ENCODE peak calls at places on chromosomes 16 and 17, in eight cellular contexts. One of them, this sample, is unnamed.
A peak's percentile ranks its signal among the peaks of the same experiment; 100 is the strongest.

GRCh38 chr17:58300336-58300735 is 19.6 kb upstream of the MPO start:
- DNase-seq in breast epithelium: no peak
- DNase-seq in SK-N-MC: no peak
- DNase-seq in tibial artery: no peak
- DNase-seq in tibial nerve: no peak
- DNase-seq in heart right ventricle: no peak
- DNase-seq in body of pancreas: no peak
- DNase-seq in ascending aorta: no peak
- DNase-seq in this sample: no peak

GRCh38 chr17:325270-325976 is 27.2 kb downstream of the RPH3AL start:
- DNase-seq in breast epithelium: no peak
- DNase-seq in SK-N-MC: no peak
- DNase-seq in tibial artery: no peak
- DNase-seq in tibial nerve: no peak
- DNase-seq in heart right ventricle: no peak
- DNase-seq in body of pancreas: no peak
- DNase-seq in ascending aorta: no peak
- DNase-seq in this sample: no peak

GRCh38 chr16:79089735-79090284 is 510.7 kb downstream of the MAF start:
- DNase-seq in breast epithelium: no peak
- DNase-seq in SK-N-MC: no peak
- DNase-seq in tibial artery: no peak
- DNase-seq in tibial nerve: no peak
- DNase-seq in heart right ventricle: no peak
- DNase-seq in body of pancreas: no peak
- DNase-seq in ascending aorta: no peak
- DNase-seq in this sample: no peak

GRCh38 chr16:87464691-87465300 is 28.0 kb downstream of the ZCCHC14 start:
- DNase-seq in breast epithelium: no peak
- DNase-seq in SK-N-MC: no peak
- DNase-seq in tibial artery: peak; percentile 93
- DNase-seq in tibial nerve: peak; percentile 81
- DNase-seq in heart right ventricle: peak; percentile 60
- DNase-seq in body of pancreas: peak; percentile 77
- DNase-seq in ascending aorta: peak; percentile 85
- DNase-seq in this sample: no peak

GRCh38 chr17:81921531-81921862 is 3.5 kb upstream of the SIRT7 start:
- DNase-seq in breast epithelium: no peak
- DNase-seq in SK-N-MC: no peak
- DNase-seq in tibial artery: no peak
- DNase-seq in tibial nerve: no peak
- DNase-seq in heart right ventricle: no peak
- DNase-seq in body of pancreas: no peak
- DNase-seq in ascending aorta: no peak
- DNase-seq in this sample: no peak

GRCh38 chr17:42276609-42277341 is 584 bp upstream of the STAT5B start:
- DNase-seq in breast epithelium: no peak
- DNase-seq in SK-N-MC: no peak
- DNase-seq in tibial artery: peak; percentile 86
- DNase-seq in tibial nerve: peak; percentile 71
- DNase-seq in heart right ventricle: peak; percentile 74
- DNase-seq in body of pancreas: peak; percentile 85
- DNase-seq in ascending aorta: no peak
- DNase-seq in this sample: no peak

GRCh38 chr17:32486701-32487459 is at the start of gene CDK5R1:
- DNase-seq in breast epithelium: no peak
- DNase-seq in SK-N-MC: no peak
- DNase-seq in tibial artery: no peak
- DNase-seq in tibial nerve: no peak
- DNase-seq in heart right ventricle: peak; percentile 71
- DNase-seq in body of pancreas: peak; percentile 78
- DNase-seq in ascending aorta: no peak
- DNase-seq in this sample: no peak

GRCh38 chr16:1193143-1193824 is 31.8 kb downstream of the TPSG1 start:
- DNase-seq in breast epithelium: no peak
- DNase-seq in SK-N-MC: no peak
- DNase-seq in tibial artery: no peak
- DNase-seq in tibial nerve: no peak
- DNase-seq in heart right ventricle: no peak
- DNase-seq in body of pancreas: peak; percentile 24
- DNase-seq in ascending aorta: no peak
- DNase-seq in this sample: no peak

GRCh38 chr16:28924399-28924761 is 658 bp downstream of the RABEP2 start:
- DNase-seq in breast epithelium: no peak
- DNase-seq in SK-N-MC: no peak
- DNase-seq in tibial artery: no peak
- DNase-seq in tibial nerve: no peak
- DNase-seq in heart right ventricle: no peak
- DNase-seq in body of pancreas: no peak
- DNase-seq in ascending aorta: no peak
- DNase-seq in this sample: no peak

GRCh38 chr17:74270333-74270732 is 3.7 kb upstream of the DNAI2 start:
- DNase-seq in breast epithelium: no peak
- DNase-seq in SK-N-MC: no peak
- DNase-seq in tibial artery: no peak
- DNase-seq in tibial nerve: no peak
- DNase-seq in heart right ventricle: no peak
- DNase-seq in body of pancreas: no peak
- DNase-seq in ascending aorta: no peak
- DNase-seq in this sample: no peak

GRCh38 chr17:63419949-63420867 is 25.9 kb downstream of the CYB561 start:
- DNase-seq in breast epithelium: no peak
- DNase-seq in SK-N-MC: no peak
- DNase-seq in tibial artery: no peak
- DNase-seq in tibial nerve: no peak
- DNase-seq in heart right ventricle: no peak
- DNase-seq in body of pancreas: no peak
- DNase-seq in ascending aorta: no peak
- DNase-seq in this sample: no peak

GRCh38 chr16:27421961-27422740 is 20.2 kb downstream of the IL21R start:
- DNase-seq in breast epithelium: no peak
- DNase-seq in SK-N-MC: no peak
- DNase-seq in tibial artery: no peak
- DNase-seq in tibial nerve: no peak
- DNase-seq in heart right ventricle: no peak
- DNase-seq in body of pancreas: no peak
- DNase-seq in ascending aorta: no peak
- DNase-seq in this sample: no peak

GRCh38 chr17:45374501-45374900 is 57.7 kb upstream of the MAP3K14 start:
- DNase-seq in breast epithelium: no peak
- DNase-seq in SK-N-MC: no peak
- DNase-seq in tibial artery: no peak
- DNase-seq in tibial nerve: no peak
- DNase-seq in heart right ventricle: no peak
- DNase-seq in body of pancreas: no peak
- DNase-seq in ascending aorta: no peak
- DNase-seq in this sample: no peak

GRCh38 chr16:71645450-71645849 is 19.5 kb downstream of the MARVELD3 start:
- DNase-seq in breast epithelium: no peak
- DNase-seq in SK-N-MC: no peak
- DNase-seq in tibial artery: no peak
- DNase-seq in tibial nerve: no peak
- DNase-seq in heart right ventricle: no peak
- DNase-seq in body of pancreas: peak; percentile 26
- DNase-seq in ascending aorta: no peak
- DNase-seq in this sample: peak; percentile 22

GRCh38 chr17:9368631-9369030 is 207.0 kb downstream of the STX8 start:
- DNase-seq in breast epithelium: no peak
- DNase-seq in SK-N-MC: no peak
- DNase-seq in tibial artery: no peak
- DNase-seq in tibial nerve: no peak
- DNase-seq in heart right ventricle: no peak
- DNase-seq in body of pancreas: no peak
- DNase-seq in ascending aorta: no peak
- DNase-seq in this sample: no peak

GRCh38 chr17:50573866-50574571 is 13.5 kb downstream of the CACNA1G start:
- DNase-seq in breast epithelium: no peak
- DNase-seq in SK-N-MC: no peak
- DNase-seq in tibial artery: no peak
- DNase-seq in tibial nerve: no peak
- DNase-seq in heart right ventricle: no peak
- DNase-seq in body of pancreas: no peak
- DNase-seq in ascending aorta: no peak
- DNase-seq in this sample: no peak

GRCh38 chr17:75604034-75604695 is 16.6 kb downstream of the MYO15B start:
- DNase-seq in breast epithelium: no peak
- DNase-seq in SK-N-MC: no peak
- DNase-seq in tibial artery: no peak
- DNase-seq in tibial nerve: no peak
- DNase-seq in heart right ventricle: no peak
- DNase-seq in body of pancreas: no peak
- DNase-seq in ascending aorta: no peak
- DNase-seq in this sample: no peak
- H3K27ac ChIP-seq in breast epithelium: no peak overlapping the region
- H3K27ac ChIP-seq in SK-N-MC: no peak overlapping the region
- H3K27ac ChIP-seq in tibial artery: no peak overlapping the region
- H3K27ac ChIP-seq in tibial nerve: no peak overlapping the region
- H3K27ac ChIP-seq in heart right ventricle: no peak overlapping the region
- H3K27ac ChIP-seq in body of pancreas: no peak overlapping the region
- H3K27ac ChIP-seq in ascending aorta: no peak overlapping the region
- H3K27ac ChIP-seq in this sample: no peak overlapping the region

DNA sequence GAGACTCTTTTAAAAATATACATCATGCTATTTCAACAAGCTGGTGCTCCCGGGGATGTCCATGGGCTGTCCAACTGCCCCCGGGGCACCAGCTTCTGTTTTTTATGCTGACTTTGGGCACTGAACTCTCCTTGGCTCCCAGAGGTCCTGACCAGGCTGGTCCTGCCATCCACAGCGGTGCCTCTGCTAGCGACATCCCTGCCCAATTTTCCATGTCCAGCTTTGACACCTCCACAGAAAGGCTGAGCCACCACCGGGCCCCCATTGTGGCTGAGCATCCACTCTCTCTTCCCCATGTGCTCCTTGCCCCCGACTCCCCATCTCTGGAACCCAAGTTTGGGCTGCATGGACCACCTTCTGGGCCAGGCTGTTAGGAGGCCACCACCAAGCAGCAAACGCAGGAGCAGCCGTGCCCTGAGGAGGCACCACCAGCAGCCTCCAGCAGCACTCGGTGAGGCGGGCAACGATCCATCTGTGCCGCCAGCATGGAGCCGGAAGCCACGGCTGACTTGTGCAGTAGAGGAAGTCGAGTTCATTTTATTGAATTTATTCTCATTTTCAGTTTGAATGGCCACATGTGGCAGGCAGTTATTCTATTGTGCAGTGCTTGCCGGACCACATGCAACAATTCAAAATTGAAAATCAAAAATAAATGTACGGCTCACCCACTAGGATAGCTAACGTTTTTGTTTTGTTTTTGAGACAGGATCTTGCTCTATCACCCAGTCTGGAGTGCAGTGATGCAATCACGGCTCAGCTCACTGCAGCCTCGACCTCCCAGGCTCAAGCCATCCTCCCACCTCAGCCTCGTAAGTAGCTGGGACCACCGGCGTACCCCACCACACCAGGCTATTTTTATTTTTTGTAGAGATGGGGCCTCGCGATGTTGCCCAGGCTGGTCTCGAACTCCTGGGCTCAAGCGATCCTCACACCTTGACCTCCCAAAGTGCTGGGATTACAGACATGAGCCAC is 2.8 kb upstream of the MEAK7 start:
- DNase-seq in breast epithelium: no peak
- DNase-seq in SK-N-MC: no peak
- DNase-seq in tibial artery: peak; percentile 65
- DNase-seq in tibial nerve: no peak
- DNase-seq in heart right ventricle: no peak
- DNase-seq in body of pancreas: no peak
- DNase-seq in ascending aorta: no peak
- DNase-seq in this sample: no peak
- H3K27ac ChIP-seq in breast epithelium: no peak overlapping the region
- H3K27ac ChIP-seq in SK-N-MC: no peak overlapping the region
- H3K27ac ChIP-seq in tibial artery: no peak overlapping the region
- H3K27ac ChIP-seq in tibial nerve: no peak overlapping the region
- H3K27ac ChIP-seq in heart right ventricle: no peak overlapping the region
- H3K27ac ChIP-seq in body of pancreas: no peak overlapping the region
- H3K27ac ChIP-seq in ascending aorta: no peak overlapping the region
- H3K27ac ChIP-seq in this sample: no peak overlapping the region

DNA sequence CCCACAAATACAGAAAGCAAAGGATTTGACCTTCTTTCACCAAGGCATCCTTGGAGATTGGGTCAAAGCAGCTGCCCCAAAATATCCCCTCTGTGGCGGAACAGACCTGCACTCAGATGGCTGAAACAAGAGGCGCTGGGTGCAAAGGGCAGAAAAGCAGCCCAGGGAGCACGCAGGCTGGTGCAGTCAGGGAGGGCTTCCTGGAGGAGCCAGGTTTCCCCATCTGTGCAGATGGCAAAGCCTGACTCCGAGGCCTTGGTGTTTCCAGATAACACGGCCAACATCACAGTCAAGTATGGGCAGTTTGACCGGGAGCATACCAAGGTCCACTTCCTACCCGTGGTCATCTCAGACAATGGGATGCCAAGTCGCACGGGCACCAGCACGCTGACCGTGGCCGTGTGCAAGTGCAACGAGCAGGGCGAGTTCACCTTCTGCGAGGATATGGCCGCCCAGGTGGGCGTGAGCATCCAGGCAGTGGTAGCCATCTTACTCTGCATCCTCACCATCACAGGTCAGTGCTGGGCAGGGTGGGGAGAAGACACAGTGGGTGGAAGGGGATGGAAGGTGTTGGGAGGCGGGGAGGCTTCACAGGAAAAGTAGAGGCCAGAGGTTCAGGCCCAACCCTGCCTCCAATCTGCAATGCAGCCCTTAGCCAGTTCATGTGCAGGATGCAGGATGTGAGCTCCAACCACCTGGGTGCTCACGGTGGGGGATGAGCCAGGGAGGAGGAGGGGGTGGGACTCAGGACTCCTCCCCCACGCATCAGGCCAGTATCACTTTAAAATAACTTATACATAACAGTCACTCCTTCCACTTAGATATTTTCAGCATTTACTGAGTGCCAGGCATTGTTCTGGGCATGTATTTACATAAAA is 26.4 kb upstream of the BEAN1 start:
- DNase-seq in breast epithelium: no peak
- DNase-seq in SK-N-MC: no peak
- DNase-seq in tibial artery: peak; percentile 44
- DNase-seq in tibial nerve: no peak
- DNase-seq in heart right ventricle: no peak
- DNase-seq in body of pancreas: no peak
- DNase-seq in ascending aorta: no peak
- DNase-seq in this sample: no peak
- H3K27ac ChIP-seq in breast epithelium: no peak overlapping the region
- H3K27ac ChIP-seq in SK-N-MC: peak overlapping the region; percentile 19
- H3K27ac ChIP-seq in tibial artery: no peak overlapping the region
- H3K27ac ChIP-seq in tibial nerve: no peak overlapping the region
- H3K27ac ChIP-seq in heart right ventricle: peak overlapping the region; percentile 75
- H3K27ac ChIP-seq in body of pancreas: no peak overlapping the region
- H3K27ac ChIP-seq in ascending aorta: peak overlapping the region; percentile 57
- H3K27ac ChIP-seq in this sample: no peak overlapping the region

DNA sequence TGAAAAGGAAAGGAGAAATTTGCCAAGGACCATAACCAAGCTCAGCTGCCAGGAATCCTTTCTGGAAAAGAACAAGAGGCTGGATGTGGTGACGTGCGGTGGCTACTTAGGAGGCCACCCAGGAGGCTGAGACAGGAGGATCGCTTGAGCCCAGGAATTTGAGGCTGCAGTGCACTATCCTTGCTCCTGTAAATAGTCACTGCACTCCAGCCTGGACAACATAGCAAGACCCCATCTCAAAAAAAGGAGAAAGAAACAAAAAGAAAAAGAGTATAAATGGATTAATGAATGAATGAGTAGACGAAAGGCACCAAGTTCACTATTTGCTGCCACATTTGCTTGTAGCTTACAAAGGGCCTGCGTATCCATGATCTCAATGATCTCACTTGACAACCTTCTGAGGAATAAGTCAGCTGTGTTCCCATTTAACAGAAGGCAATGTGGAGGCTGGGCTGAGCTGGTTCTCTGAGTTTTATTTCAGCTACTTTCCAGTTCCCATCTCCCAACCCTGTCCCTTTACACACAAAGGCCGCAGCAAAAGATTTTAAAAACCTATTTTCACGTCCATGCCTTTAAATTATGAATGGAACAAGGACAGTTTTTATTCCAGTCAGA is 29.8 kb downstream of the ARSG start:
- DNase-seq in breast epithelium: no peak
- DNase-seq in SK-N-MC: no peak
- DNase-seq in tibial artery: no peak
- DNase-seq in tibial nerve: no peak
- DNase-seq in heart right ventricle: no peak
- DNase-seq in body of pancreas: no peak
- DNase-seq in ascending aorta: no peak
- DNase-seq in this sample: no peak
- H3K27ac ChIP-seq in breast epithelium: no peak overlapping the region
- H3K27ac ChIP-seq in SK-N-MC: no peak overlapping the region
- H3K27ac ChIP-seq in tibial artery: no peak overlapping the region
- H3K27ac ChIP-seq in tibial nerve: no peak overlapping the region
- H3K27ac ChIP-seq in heart right ventricle: no peak overlapping the region
- H3K27ac ChIP-seq in body of pancreas: no peak overlapping the region
- H3K27ac ChIP-seq in ascending aorta: no peak overlapping the region
- H3K27ac ChIP-seq in this sample: no peak overlapping the region

This sample was measured in Panc1.